ENCODE peak calls at places on chromosomes 3 and 15, in seven cellular contexts. T is tibial nerve, S is body of pancreas, A is sigmoid colon, M is thyroid gland, J is breast epithelium, Q is HCT116. L is an unnamed sample. For H3K4me1, the result is how much of the 10 kb centered on the place peaks cover.

GRCh38 chr15:83170474-83171165 is 37.0 kb downstream of the HDGFL3 start:
- DNase-seq in J (no peak), Q (no peak), T (no peak), A (no peak), S (no peak), M (no peak), L (no peak)

GRCh38 chr15:75578948-75579908 is at the start of gene PTPN9:
- DNase-seq in Q (peak), S (peak), A (peak), M (peak), J (peak), T (peak), L (peak)

GRCh38 chr3:43390255-43390588 is 103.9 kb downstream of the SNRK start:
- DNase-seq in Q (no peak), A (no peak), J (no peak), S (peak), T (no peak), M (peak), L (no peak)

GRCh38 chr15:47505712-47506542 is 211.4 kb upstream of the SEMA6D start:
- DNase-seq in T (no peak), J (peak), Q (no peak), S (no peak), A (no peak), M (no peak), L (no peak)

GRCh38 chr3:71990545-71990944 is 205.6 kb upstream of the PROK2 start:
- DNase-seq in J (no peak), T (no peak), S (no peak), A (no peak), M (no peak), Q (no peak), L (no peak)

GRCh38 chr3:188271226-188271894 is 117.4 kb downstream of the LPP start:
- DNase-seq in S (no peak), A (no peak), J (no peak), Q (no peak), M (no peak), T (no peak), L (no peak)

GRCh38 chr3:186314896-186315295 is 47.1 kb downstream of the DGKG start:
- DNase-seq in S (no peak), M (no peak), J (no peak), A (no peak), Q (no peak), T (no peak), L (no peak)

GRCh38 chr15:48062476-48062875 is 58.3 kb upstream of the SLC24A5 start:
- DNase-seq in S (no peak), J (no peak), T (no peak), M (no peak), A (no peak), Q (no peak), L (no peak)

GRCh38 chr15:72047020-72047419 is 70.9 kb downstream of the MYO9A start:
- DNase-seq in T (no peak), A (no peak), J (no peak), Q (no peak), S (no peak), M (no peak), L (no peak)

GRCh38 chr3:155230382-155230781 is 63.1 kb downstream of the STRIT1 start:
- DNase-seq in T (no peak), M (no peak), J (no peak), A (no peak), S (no peak), Q (no peak), L (no peak)

GRCh38 chr15:89442155-89442554 is 54.2 kb downstream of the RHCG start:
- DNase-seq in S (no peak), A (no peak), J (no peak), Q (no peak), T (no peak), M (no peak), L (no peak)

GRCh38 chr3:73175698-73176097 is 114.2 kb downstream of the EBLN2 start:
- DNase-seq in A (no peak), T (no peak), J (no peak), S (no peak), M (no peak), Q (no peak), L (no peak)

GRCh38 chr3:106176734-106177133 is 307.9 kb upstream of the CBLB start:
- DNase-seq in T (no peak), M (no peak), A (no peak), S (no peak), J (no peak), Q (no peak), L (no peak)

GRCh38 chr15:57611938-57612337 is 20.2 kb downstream of the MYZAP start:
- DNase-seq in J (peak), Q (peak), T (no peak), A (peak), M (peak), S (peak), L (no peak)

GRCh38 chr3:27521872-27522265 is 37.7 kb upstream of the SLC4A7 start:
- DNase-seq in S (no peak), M (no peak), J (no peak), Q (no peak), T (no peak), A (no peak), L (no peak)

GRCh38 chr15:25239471-25240345 is 199.1 kb downstream of the UBE3A start:
- DNase-seq in M (no peak), Q (no peak), A (peak), T (peak), S (no peak), J (no peak), L (no peak)

GRCh38 chr3:12681586-12682371 is 17.9 kb upstream of the RAF1 start:
- DNase-seq in M (no peak), S (no peak), T (no peak), A (no peak), J (no peak), Q (no peak), L (no peak)

GRCh38 chr15:98003528-98003927 is 43.0 kb downstream of the ARRDC4 start:
- DNase-seq in Q (no peak), M (no peak), S (no peak), J (no peak), T (no peak), A (no peak), L (no peak)

GRCh38 chr3:117921411-117921810 is 1113.2 kb downstream of the IGSF11 start:
- DNase-seq in Q (no peak), M (no peak), S (no peak), J (no peak), A (no peak), T (no peak), L (no peak)

GRCh38 chr3:117531078-117531477 is 821.5 kb downstream of the TUSC7 start:
- DNase-seq in Q (no peak), A (no peak), M (no peak), T (no peak), J (no peak), S (no peak), L (no peak)

GRCh38 chr15:63501256-63502089 is 2.9 kb upstream of the USP3 start:
- DNase-seq in T (peak), A (peak), S (peak), J (peak), Q (no peak), M (peak), L (peak)

GRCh38 chr15:31292391-31293020 is 34.1 kb upstream of the KLF13 start:
- DNase-seq in T (peak), M (no peak), S (no peak), J (peak), A (no peak), Q (no peak), L (no peak)

GRCh38 chr15:28112101-28112760 is 13.1 kb upstream of the OCA2 start:
- DNase-seq in S (no peak), J (no peak), M (no peak), Q (no peak), T (no peak), A (peak), L (no peak)

GRCh38 chr3:135157045-135157444 is 362.0 kb downstream of the EPHB1 start:
- DNase-seq in S (no peak), A (no peak), M (no peak), T (no peak), J (no peak), Q (no peak), L (no peak)

GRCh38 chr3:43786953-43787305 is 96.2 kb downstream of the ABHD5 start:
- DNase-seq in A (no peak), J (no peak), T (no peak), S (no peak), M (no peak), Q (no peak), L (no peak)

GRCh38 chr15:25058080-25058785 is 103.4 kb downstream of the SNRPN start:
- DNase-seq in J (peak), Q (no peak), A (no peak), M (no peak), T (no peak), S (peak), L (peak)

GRCh38 chr3:82236257-82236656 is 474.8 kb upstream of the GBE1 start:
- DNase-seq in M (no peak), J (no peak), Q (no peak), S (no peak), T (no peak), A (no peak), L (no peak)

GRCh38 chr15:58627046-58627445 is 122.5 kb downstream of the ADAM10 start:
- DNase-seq in Q (no peak), S (no peak), A (no peak), J (no peak), M (no peak), T (no peak), L (no peak)

GRCh38 chr15:91541286-91541685 is 312.2 kb upstream of the SLCO3A1 start:
- DNase-seq in Q (no peak), S (no peak), M (no peak), T (no peak), J (no peak), A (no peak), L (no peak)

GRCh38 chr15:91534235-91534634 is 319.3 kb upstream of the SLCO3A1 start:
- DNase-seq in Q (no peak), T (no peak), J (no peak), M (no peak), S (no peak), A (no peak), L (no peak)

GRCh38 chr15:91535856-91536500 is 317.5 kb upstream of the SLCO3A1 start:
- DNase-seq in Q (no peak), A (no peak), T (no peak), S (no peak), J (no peak), M (no peak), L (no peak)

GRCh38 chr15:91538782-91539181 is 314.7 kb upstream of the SLCO3A1 start:
- DNase-seq in S (no peak), T (no peak), A (no peak), M (no peak), Q (no peak), J (no peak), L (no peak)

DNA sequence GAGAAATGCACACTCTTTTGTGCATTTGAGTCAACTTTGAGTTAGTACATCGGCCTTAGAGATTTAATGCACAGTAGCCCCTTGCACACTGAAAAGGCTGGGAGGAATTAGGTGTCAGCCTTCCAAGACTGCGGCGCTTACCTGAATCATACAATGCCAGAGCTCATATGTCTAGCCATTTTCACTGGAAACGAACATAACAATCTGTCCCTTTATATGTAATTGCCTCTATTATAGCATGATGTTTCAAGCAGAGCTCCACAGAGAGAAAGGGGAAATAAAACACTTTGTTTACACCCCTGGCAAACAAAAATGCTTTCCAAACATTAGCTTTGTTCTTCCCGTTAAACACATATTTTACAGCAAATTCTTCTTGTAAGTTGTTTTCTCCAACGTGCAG is 315.6 kb upstream of the SLCO3A1 start:
- DNase-seq in T (no peak), S (no peak), J (no peak), M (no peak), Q (no peak), A (no peak), L (no peak)
- H3K4me1 ChIP-seq in T (under half), S (under half), J (under half), M (under half), Q (under half), A (under half), L (under half)

DNA sequence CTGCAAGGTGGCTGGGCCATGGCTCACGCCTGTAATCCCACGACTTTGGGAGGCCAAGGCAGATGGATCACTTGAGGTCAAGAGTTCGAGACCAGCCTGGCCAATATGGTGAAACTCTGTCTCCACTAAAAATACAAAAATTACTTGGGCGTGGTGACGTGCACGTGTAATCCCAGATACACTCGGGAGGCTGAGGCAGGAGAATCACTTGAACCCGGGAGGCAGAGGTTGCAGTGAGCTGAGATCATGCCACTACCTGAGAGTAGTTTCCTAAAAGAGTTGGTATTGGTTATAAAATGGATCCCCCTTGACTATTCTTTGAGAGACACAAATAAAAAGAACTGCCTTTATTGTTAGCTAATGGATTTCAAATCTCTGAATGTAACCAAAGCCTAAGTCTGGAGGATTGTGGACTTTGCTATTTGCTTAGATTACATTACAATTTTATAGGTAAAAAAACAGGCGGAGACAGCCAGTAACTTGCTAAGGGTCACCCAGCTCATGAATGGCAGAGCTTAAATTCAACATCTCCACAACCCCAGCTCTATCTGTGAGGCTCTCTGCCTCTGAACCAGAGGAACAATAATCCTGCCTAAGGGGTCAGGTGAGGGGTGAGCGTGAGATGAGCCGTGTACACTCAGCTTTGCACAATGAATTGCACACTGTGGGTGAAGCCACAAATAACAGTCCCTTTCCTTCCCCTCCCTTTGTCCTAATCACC is 70.0 kb upstream of the SPATA12 start:
- DNase-seq in A (no peak), Q (no peak), J (no peak), S (no peak), M (no peak), T (no peak), L (no peak)
- TF ChIP-seq POLR2A in A (no peak), Q (no peak), J (no peak), S (no peak), M (no peak), T (no peak), L (no peak)

GRCh38 chr3:50542177-50543034 is 25.1 kb downstream of the C3orf18 start:
- DNase-seq in S (peak), M (peak), T (peak), A (peak), Q (peak), J (peak), L (no peak)

GRCh38 chr3:50537421-50538129 is 30.0 kb downstream of the C3orf18 start:
- DNase-seq in S (no peak), M (peak), J (no peak), Q (no peak), A (no peak), T (no peak), L (no peak)

GRCh38 chr3:50539356-50539838 is 28.1 kb downstream of the C3orf18 start:
- DNase-seq in Q (no peak), A (no peak), J (no peak), T (no peak), S (no peak), M (no peak), L (no peak)

GRCh38 chr3:50536471-50537180 is 30.9 kb downstream of the C3orf18 start:
- DNase-seq in J (no peak), Q (no peak), A (no peak), S (no peak), T (no peak), M (peak), L (no peak)

GRCh38 chr3:50539887-50540286 is 27.7 kb downstream of the C3orf18 start:
- DNase-seq in A (no peak), S (no peak), J (peak), T (no peak), M (no peak), Q (no peak), L (no peak)
- TF ChIP-seq CTCF in A (no peak), S (no peak), J (no peak), T (no peak), M (no peak), Q (no peak), L (no peak)

DNA sequence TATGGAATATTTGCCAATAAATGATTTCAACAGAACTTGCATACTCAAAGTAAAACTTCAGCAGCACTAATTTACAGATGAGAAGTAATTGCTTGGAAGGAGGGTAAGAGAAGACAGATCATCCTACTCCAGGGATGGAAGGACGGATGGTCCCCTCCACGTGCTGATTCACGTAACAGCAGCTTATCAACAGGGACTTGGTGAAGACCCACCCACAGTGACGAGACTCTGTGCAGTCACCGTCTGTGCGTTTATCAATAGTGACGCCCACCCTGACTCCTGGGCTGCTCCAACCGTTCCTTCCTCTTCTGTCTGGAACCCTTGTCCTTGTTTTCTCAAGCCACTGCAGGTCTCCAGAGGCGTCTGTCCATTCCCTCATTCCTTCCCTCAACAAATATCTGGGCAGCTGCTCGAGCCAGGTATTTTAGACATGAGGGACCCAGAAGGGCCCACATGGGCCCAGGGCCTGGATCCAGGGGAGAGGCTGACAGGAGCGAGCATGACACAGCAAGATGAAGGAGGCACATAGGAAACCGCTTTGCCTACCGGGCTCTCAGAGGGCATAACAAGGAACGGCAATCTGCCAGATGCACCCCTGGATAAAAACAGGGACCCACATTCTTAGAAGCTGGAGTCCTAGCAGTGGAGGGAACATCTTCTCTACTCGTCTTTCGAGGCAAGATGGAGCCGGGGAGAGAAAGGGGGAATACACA is 33.3 kb downstream of the PCSK6 start:
- DNase-seq in M (no peak), S (no peak), J (no peak), T (no peak), A (no peak), Q (no peak), L (no peak)
- H3K4me1 ChIP-seq in M (under half), S (under half), J (under half), T (under half), A (under half), Q (under half), L (under half)

GRCh38 chr3:48555949-48556795 is 431 bp downstream of the PFKFB4 start:
- DNase-seq in M (no peak), S (no peak), Q (no peak), J (no peak), A (no peak), T (no peak), L (no peak)

GRCh38 chr3:48555231-48555948 is 1.2 kb downstream of the PFKFB4 start:
- DNase-seq in M (peak), A (no peak), J (no peak), Q (no peak), S (no peak), T (no peak), L (no peak)

GRCh38 chr3:48558446-48559134 is 2.0 kb upstream of the PFKFB4 start:
- DNase-seq in J (no peak), A (peak), S (no peak), M (peak), T (peak), Q (no peak), L (no peak)

GRCh38 chr3:48553886-48554845 is 2.4 kb downstream of the PFKFB4 start:
- DNase-seq in M (no peak), T (no peak), Q (no peak), J (no peak), S (no peak), A (no peak), L (no peak)

GRCh38 chr3:48556796-48557626 is at the start of gene PFKFB4:
- DNase-seq in A (peak), S (peak), Q (peak), M (peak), J (peak), T (peak), L (peak)
- TF ChIP-seq POLR2A in A (no peak), S (no peak), Q (peak), M (peak), J (no peak), T (peak), L (peak)

DNA sequence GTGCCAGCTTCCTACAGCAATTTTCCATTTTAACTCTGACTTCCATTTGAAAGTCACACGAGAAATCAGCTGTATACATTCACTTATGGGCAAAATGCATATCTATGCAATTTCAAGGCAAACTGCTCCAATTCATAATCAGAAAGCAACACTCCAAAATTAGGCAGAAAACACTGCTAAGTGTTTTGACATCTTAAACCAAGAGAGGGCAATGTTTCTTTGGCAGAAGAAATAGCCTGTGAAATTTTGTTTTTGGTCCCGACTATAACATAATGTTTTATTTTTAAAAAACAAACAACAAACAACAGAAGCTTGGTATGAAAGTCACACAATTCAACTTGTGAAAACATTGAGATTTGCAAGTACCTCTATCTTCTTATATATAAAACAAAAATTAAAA is 42.6 kb downstream of the GOLIM4 start:
- DNase-seq in Q (no peak), S (no peak), J (no peak), M (no peak), T (no peak), A (no peak), L (no peak)
- TF ChIP-seq CTCF in Q (peak), S (no peak), J (no peak), M (no peak), T (no peak), A (no peak), L (no peak)

L was measured in upper lobe of left lung.